ENCODE peak calls at places on chromosomes 13 and 19, in five cellular contexts. N is left colon, Y is AG09309, I is iris pigment epithelial cell, P is nucleus accumbens. V is an unnamed sample.

GRCh38 chr19:48637948-48638830 is 1.0 kb upstream of the DBP start:
- DNase-seq in N (peak), Y (peak), I (peak), P (peak), V (peak)

GRCh38 chr13:39510296-39510695 is 92.7 kb downstream of the LHFPL6 start:
- DNase-seq in N (no peak), Y (no peak), I (no peak), P (no peak), V (no peak)

GRCh38 chr19:57611113-57611512 is 2.9 kb upstream of the ZNF134 start:
- DNase-seq in N (no peak), Y (no peak), I (no peak), P (no peak), V (no peak)

GRCh38 chr19:38838208-38838985 is 6.8 kb upstream of the ECH1 start:
- DNase-seq in N (no peak), Y (no peak), I (peak), P (no peak), V (peak)

GRCh38 chr19:13029893-13030292 is 34.6 kb downstream of the NFIX start:
- DNase-seq in N (peak), Y (no peak), I (no peak), P (peak), V (no peak)

GRCh38 chr19:39409886-39410619 is 2.4 kb upstream of the PLEKHG2 start:
- DNase-seq in N (peak), Y (no peak), I (peak), P (peak), V (peak)

GRCh38 chr13:59531571-59532091 is 632.1 kb downstream of the DIAPH3 start:
- DNase-seq in N (peak), Y (peak), I (peak), P (peak), V (no peak)

GRCh38 chr19:40542197-40542859 is 34.3 kb upstream of the SHKBP1 start:
- DNase-seq in N (peak), Y (no peak), I (no peak), P (no peak), V (no peak)

GRCh38 chr19:11421607-11422098 is 2.5 kb upstream of the RGL3 start:
- DNase-seq in N (peak), Y (no peak), I (no peak), P (no peak), V (no peak)

GRCh38 chr19:54532528-54532927 is 29.9 kb downstream of the LAIR2 start:
- DNase-seq in N (no peak), Y (no peak), I (no peak), P (no peak), V (no peak)

GRCh38 chr19:11355160-11356073 is at the start of gene PLPPR2:
- DNase-seq in N (peak), Y (peak), I (peak), P (peak), V (peak)

GRCh38 chr13:41496420-41497234 is 39.3 kb downstream of the RGCC start:
- DNase-seq in N (no peak), Y (no peak), I (peak), P (no peak), V (no peak)

GRCh38 chr19:9309974-9310446 is 372 bp upstream of the ZNF699 start:
- DNase-seq in N (peak), Y (peak), I (peak), P (no peak), V (peak)

GRCh38 chr19:49712397-49712859 is 21.5 kb downstream of the CPT1C start:
- DNase-seq in N (peak), Y (no peak), I (peak), P (no peak), V (no peak)

GRCh38 chr19:29549105-29550070 is 23.6 kb downstream of the VSTM2B start:
- DNase-seq in N (no peak), Y (no peak), I (no peak), P (no peak), V (no peak)

GRCh38 chr13:41177616-41178015 is 16.8 kb downstream of the KBTBD7 start:
- DNase-seq in N (no peak), Y (no peak), I (peak), P (no peak), V (no peak)

GRCh38 chr13:46170687-46171086 is 11.3 kb downstream of the LCP1 start:
- DNase-seq in N (no peak), Y (no peak), I (no peak), P (no peak), V (no peak)

GRCh38 chr13:110512198-110512740 is 49.3 kb downstream of the RAB20 start:
- DNase-seq in N (no peak), Y (no peak), I (no peak), P (no peak), V (no peak)

GRCh38 chr19:58305932-58306323 is 751 bp downstream of the ERVK3-1 start:
- DNase-seq in N (peak), Y (no peak), I (peak), P (no peak), V (no peak)

GRCh38 chr19:39497850-39498261 is 891 bp upstream of the DLL3 start:
- DNase-seq in N (peak), Y (no peak), I (peak), P (peak), V (no peak)

GRCh38 chr13:111252449-111253124 is 67.9 kb upstream of the TEX29 start:
- DNase-seq in N (no peak), Y (no peak), I (no peak), P (no peak), V (no peak)

GRCh38 chr13:100423375-100423774 is 165.2 kb downstream of the GGACT start:
- DNase-seq in N (no peak), Y (no peak), I (peak), P (no peak), V (no peak)

GRCh38 chr13:99959127-99959529 is 12.4 kb downstream of the ZIC5 start:
- DNase-seq in N (no peak), Y (no peak), I (no peak), P (no peak), V (no peak)

GRCh38 chr13:58081301-58081820 is 449.8 kb downstream of the PCDH17 start:
- DNase-seq in N (no peak), Y (no peak), I (no peak), P (no peak), V (no peak)

GRCh38 chr13:19984430-19985218 is 26.1 kb downstream of the ZMYM2 start:
- DNase-seq in N (no peak), Y (peak), I (peak), P (no peak), V (no peak)

GRCh38 chr13:27583645-27584044 is 36.7 kb downstream of the LNX2 start:
- DNase-seq in N (no peak), Y (no peak), I (peak), P (no peak), V (no peak)

GRCh38 chr19:39413903-39414608 is 1.6 kb downstream of the PLEKHG2 start:
- DNase-seq in N (no peak), Y (no peak), I (peak), P (no peak), V (no peak)

GRCh38 chr13:76848596-76848995 is 37.6 kb downstream of the KCTD12 start:
- DNase-seq in N (no peak), Y (no peak), I (peak), P (no peak), V (no peak)

GRCh38 chr19:35468637-35469036 is 20.6 kb downstream of the FFAR2 start:
- DNase-seq in N (peak), Y (no peak), I (peak), P (no peak), V (peak)

GRCh38 chr19:48543121-48543710 is 8.8 kb upstream of the SULT2B1 start:
- DNase-seq in N (peak), Y (no peak), I (peak), P (no peak), V (no peak)

GRCh38 chr13:92126399-92126798 is 728.0 kb downstream of the GPC5 start:
- DNase-seq in N (no peak), Y (no peak), I (no peak), P (no peak), V (no peak)

GRCh38 chr19:13784731-13785452 is 10.4 kb upstream of the ZSWIM4 start:
- DNase-seq in N (peak), Y (no peak), I (peak), P (peak), V (peak)

GRCh38 chr19:3634496-3635045 is 8.0 kb upstream of the CACTIN start:
- DNase-seq in N (no peak), Y (no peak), I (no peak), P (no peak), V (no peak)

GRCh38 chr19:1035998-1036621 is 3.8 kb upstream of the ABCA7 start:
- DNase-seq in N (no peak), Y (no peak), I (no peak), P (no peak), V (no peak)

GRCh38 chr13:90362718-90363117 is 984.8 kb upstream of the MIR17HG start:
- DNase-seq in N (no peak), Y (no peak), I (peak), P (no peak), V (no peak)

V was measured in activated T-helper 9 cell treated with anti-CD3 and anti-CD28 coated beads, Interleukin-2, amount 50 U/mL, for 16 hours.